ENCODE peak calls at places on chromosomes 1 and 21, in ten cellular contexts. D is H1, B is mammary epithelial cell, X is fibroblast of lung, U is HCT116, H is hepatocyte, F is K562, R is DND-41, L is PC-9, Z is GM23338. Y is an unnamed sample.

GRCh38 chr1:44377925-44378784 is 23.1 kb upstream of the ERI3 start:
- DNase-seq in Z (peak), F (peak), D (no peak), U (peak), R (peak), X (peak), L (peak), B (peak), H (peak), Y (peak)

GRCh38 chr1:234599617-234600417 is 10.2 kb downstream of the IRF2BP2 start:
- DNase-seq in L (peak), F (peak), Z (peak), D (peak), X (peak), B (peak), U (peak), H (peak), R (peak), Y (peak)

GRCh38 chr1:31111290-31111951 is 45.9 kb upstream of the PUM1 start:
- DNase-seq in U (no peak), Z (peak), B (peak), X (peak), D (no peak), H (peak), F (no peak), R (no peak), L (peak), Y (no peak)

GRCh38 chr1:31441970-31442647 is 29.1 kb downstream of the SERINC2 start:
- DNase-seq in H (no peak), Z (no peak), D (no peak), B (no peak), R (no peak), L (no peak), X (no peak), U (no peak), F (no peak), Y (no peak)

GRCh38 chr1:46342084-46342656 is 1.6 kb downstream of the NSUN4 start:
- DNase-seq in X (peak), B (peak), L (peak), U (no peak), Z (peak), R (no peak), D (no peak), H (peak), F (peak), Y (no peak)

GRCh38 chr1:12546771-12547585 is 71.0 kb downstream of the DHRS3 start:
- DNase-seq in U (no peak), X (no peak), R (no peak), Z (no peak), D (no peak), L (no peak), F (peak), B (no peak), H (no peak), Y (no peak)

GRCh38 chr1:81582467-81582986 is 218.2 kb upstream of the ADGRL2 start:
- DNase-seq in X (peak), D (no peak), H (no peak), B (peak), F (no peak), R (no peak), U (no peak), L (no peak), Z (no peak), Y (no peak)

GRCh38 chr21:31117046-31117916 is 79.0 kb upstream of the KRTAP19-8 start:
- DNase-seq in R (no peak), F (no peak), D (no peak), X (peak), Z (no peak), H (peak), U (peak), B (peak), L (peak), Y (no peak)

GRCh38 chr1:85201340-85202091 is 700 bp upstream of the SYDE2 start:
- DNase-seq in B (peak), H (peak), X (peak), F (peak), U (no peak), R (no peak), D (peak), L (peak), Z (peak), Y (peak)

GRCh38 chr1:9840176-9840575 is 16.4 kb upstream of the CLSTN1 start:
- DNase-seq in B (peak), X (no peak), H (no peak), Z (no peak), F (no peak), D (no peak), U (no peak), L (no peak), R (no peak), Y (no peak)

DNA sequence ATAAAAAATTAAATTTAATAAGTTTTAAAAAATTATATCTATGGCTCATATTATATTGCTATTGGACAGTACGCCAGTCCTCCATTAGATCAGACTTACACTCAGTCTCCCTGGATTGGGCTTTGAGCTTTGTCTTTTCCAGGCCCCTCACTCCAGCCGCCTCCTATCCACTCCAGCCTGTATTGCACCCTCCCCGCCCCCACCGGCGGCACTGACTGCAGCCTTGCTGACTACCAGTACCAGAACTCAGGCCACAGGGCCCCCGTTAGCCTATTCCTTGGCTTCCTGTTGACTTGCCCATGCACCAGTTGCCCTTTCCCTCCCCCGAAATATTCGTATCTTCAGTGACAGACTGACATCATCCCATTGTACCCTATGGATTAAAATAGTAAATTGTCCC is 127.9 kb downstream of the CSMD2 start:
- DNase-seq in F (no peak), R (no peak), B (no peak), U (no peak), D (no peak), X (no peak), Z (peak), H (no peak), L (no peak), Y (no peak)
- TF ChIP-seq CTCF in F (no peak), R (no peak), B (no peak), U (no peak), D (peak), X (no peak), Z (peak), H (no peak), L (no peak), Y (no peak)

DNA sequence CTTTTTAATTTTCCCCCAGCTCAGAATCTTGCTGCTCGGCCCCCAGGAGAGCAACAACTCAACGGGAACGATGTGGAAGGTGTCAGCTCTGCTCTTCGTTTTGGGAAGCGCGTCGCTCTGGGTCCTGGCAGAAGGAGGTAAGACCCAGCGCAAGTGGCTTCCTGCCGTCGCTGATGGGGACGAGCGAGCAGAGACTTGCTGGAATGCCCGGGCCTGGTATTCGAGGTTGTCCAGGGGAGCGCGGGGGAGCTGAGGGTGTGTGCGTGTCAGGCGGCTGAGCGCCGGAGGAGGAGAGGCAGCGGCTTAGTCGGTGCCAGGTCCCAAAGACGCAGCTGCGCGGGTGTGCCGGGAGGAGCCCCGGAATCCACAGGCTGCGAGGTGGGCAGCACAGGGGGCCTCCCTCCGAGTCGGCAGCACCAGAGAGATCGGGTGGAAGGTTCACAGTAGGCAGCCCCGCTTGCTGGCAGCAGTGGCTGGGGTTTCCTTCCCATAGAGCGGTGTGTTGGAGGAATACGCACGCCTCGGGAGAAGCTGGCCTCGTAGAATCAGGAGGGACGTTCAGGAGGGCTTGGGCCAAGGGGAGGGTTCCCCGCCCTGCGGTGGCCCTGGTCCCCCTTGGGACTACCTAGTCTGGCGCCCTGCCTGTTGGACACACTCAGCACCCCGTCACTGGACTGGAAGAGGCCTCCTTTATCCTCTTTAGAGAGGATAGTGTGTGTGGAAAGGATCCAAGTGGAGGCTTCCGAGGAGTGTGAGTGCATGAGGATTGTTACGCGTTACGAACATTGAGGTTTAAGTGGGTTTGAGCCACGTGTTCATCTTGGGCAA is 546 bp downstream of the PDPN start:
- DNase-seq in D (no peak), U (no peak), L (no peak), F (no peak), Z (peak), X (peak), R (no peak), H (peak), B (peak), Y (no peak)
- TF ChIP-seq EZH2 in D (no peak), U (no peak), L (no peak), F (no peak), Z (no peak), X (no peak), R (no peak), H (no peak), B (no peak), Y (no peak)

GRCh38 chr1:153956997-153957715 is 1.3 kb downstream of the CRTC2 start:
- DNase-seq in D (no peak), X (no peak), R (no peak), B (no peak), Z (no peak), F (no peak), L (no peak), U (no peak), H (no peak), Y (no peak)

GRCh38 chr1:153957744-153958110 is 685 bp downstream of the CRTC2 start:
- DNase-seq in X (peak), R (peak), B (peak), U (no peak), H (no peak), Z (peak), F (no peak), L (no peak), D (no peak), Y (peak)

GRCh38 chr1:153959454-153959853 is 1.0 kb upstream of the CRTC2 start:
- DNase-seq in Z (peak), D (no peak), B (no peak), R (no peak), U (no peak), F (no peak), L (no peak), H (no peak), X (no peak), Y (no peak)

GRCh38 chr1:153958961-153959260 is 499 bp upstream of the CRTC2 start:
- DNase-seq in B (no peak), X (no peak), Z (no peak), F (no peak), D (no peak), L (no peak), H (no peak), U (no peak), R (no peak), Y (no peak)

GRCh38 chr1:153958111-153958960 is at the start of gene CRTC2:
- DNase-seq in F (peak), H (peak), D (peak), L (peak), X (peak), B (peak), U (peak), Z (peak), R (peak), Y (peak)
- TF ChIP-seq CTCF in F (no peak), H (no peak), D (no peak), L (no peak), X (no peak), B (no peak), U (no peak), Z (no peak), R (no peak), Y (no peak)

GRCh38 chr21:45644041-45644906 is 749 bp downstream of the PCBP3 start:
- DNase-seq in B (no peak), D (no peak), F (no peak), L (no peak), H (peak), U (no peak), X (no peak), Z (peak), R (peak), Y (no peak)
- TF ChIP-seq EZH2 in B (peak), D (peak), F (no peak), L (no peak), H (peak), U (no peak), X (no peak), Z (peak), R (peak), Y (peak)